ENCODE peak calls at places on chromosome 14, in five cellular contexts. Y, X, K, P and J are unnamed samples.

GRCh38 chr14:94175403-94176146 is 1.5 kb downstream of the PPP4R4 start:
- DNase-seq in Y (no peak), X (no peak), K (no peak), P (no peak), J (no peak)

GRCh38 chr14:41295734-41296133 is 310.9 kb upstream of the LRFN5 start:
- DNase-seq in Y (no peak), X (no peak), K (no peak), P (no peak), J (no peak)

GRCh38 chr14:67759916-67760315 is 56.5 kb downstream of the ZFYVE26 start:
- DNase-seq in Y (no peak), X (no peak), K (no peak), P (no peak), J (no peak)

GRCh38 chr14:100557658-100558057 is 29.6 kb downstream of the BEGAIN start:
- DNase-seq in Y (no peak), X (no peak), K (no peak), P (no peak), J (no peak)

GRCh38 chr14:30272848-30273563 is 286.0 kb upstream of the G2E3 start:
- DNase-seq in Y (no peak), X (no peak), K (no peak), P (peak; percentile 13), J (no peak)

GRCh38 chr14:59101441-59101840 is 87.0 kb upstream of the DAAM1 start:
- DNase-seq in Y (no peak), X (peak; percentile 57), K (no peak), P (no peak), J (no peak)

GRCh38 chr14:63964063-63964462 is 111.3 kb downstream of the SYNE2 start:
- DNase-seq in Y (no peak), X (no peak), K (no peak), P (no peak), J (no peak)

GRCh38 chr14:24298892-24299254 is 707 bp downstream of the DHRS1 start:
- DNase-seq in Y (no peak), X (peak; percentile 64), K (peak; percentile 13), P (no peak), J (no peak)

GRCh38 chr14:44846232-44846824 is 115.4 kb downstream of the KLHL28 start:
- DNase-seq in Y (peak; percentile 13), X (peak; percentile 48), K (peak; percentile 8), P (peak; percentile 64), J (no peak)

GRCh38 chr14:33363687-33364086 is 425.0 kb downstream of the NPAS3 start:
- DNase-seq in Y (no peak), X (peak; percentile 43), K (no peak), P (peak; percentile 37), J (no peak)

GRCh38 chr14:94685166-94685581 is 73.0 kb downstream of the SERPINA3 start:
- DNase-seq in Y (peak; percentile 12), X (no peak), K (no peak), P (no peak), J (no peak)

GRCh38 chr14:100534528-100535286 is 52.5 kb downstream of the BEGAIN start:
- DNase-seq in Y (peak; percentile 52), X (no peak), K (no peak), P (peak; percentile 55), J (peak; percentile 8)

GRCh38 chr14:62694075-62694474 is 351.2 kb downstream of the KCNH5 start:
- DNase-seq in Y (no peak), X (peak; percentile 5), K (no peak), P (no peak), J (no peak)

GRCh38 chr14:75277796-75278421 is 719 bp upstream of the FOS start:
- DNase-seq in Y (no peak), X (no peak), K (no peak), P (no peak), J (no peak)

GRCh38 chr14:55802986-55803431 is 223.0 kb downstream of the KTN1 start:
- DNase-seq in Y (no peak), X (no peak), K (no peak), P (no peak), J (no peak)

GRCh38 chr14:29681308-29681707 is 246.3 kb downstream of the PRKD1 start:
- DNase-seq in Y (no peak), X (no peak), K (no peak), P (no peak), J (no peak)

GRCh38 chr14:93536945-93537344 is 106.2 kb downstream of the UNC79 start:
- DNase-seq in Y (peak; percentile 43), X (no peak), K (no peak), P (peak; percentile 40), J (no peak)

GRCh38 chr14:87990687-87991086 is 2.3 kb downstream of the GALC start:
- DNase-seq in Y (no peak), X (no peak), K (no peak), P (no peak), J (no peak)

GRCh38 chr14:97584528-97584927 is 787.3 kb downstream of the VRK1 start:
- DNase-seq in Y (no peak), X (no peak), K (no peak), P (no peak), J (no peak)

GRCh38 chr14:80996049-80996901 is 40.9 kb downstream of the TSHR start:
- DNase-seq in Y (peak; percentile 50), X (peak; percentile 84), K (peak; percentile 79), P (peak; percentile 38), J (no peak)

GRCh38 chr14:74955229-74955999 is at the start of gene PGF:
- DNase-seq in Y (peak; percentile 93), X (peak; percentile 40), K (no peak), P (peak; percentile 84), J (no peak)

GRCh38 chr14:104477804-104478375 is 101.7 kb upstream of the C14orf180 start:
- DNase-seq in Y (no peak), X (no peak), K (no peak), P (no peak), J (no peak)

GRCh38 chr14:104477117-104477623 is 102.4 kb upstream of the C14orf180 start:
- DNase-seq in Y (no peak), X (no peak), K (no peak), P (no peak), J (no peak)

GRCh38 chr14:104476437-104476836 is 103.1 kb upstream of the C14orf180 start:
- DNase-seq in Y (no peak), X (no peak), K (no peak), P (no peak), J (no peak)

GRCh38 chr14:104479901-104480300 is 99.7 kb upstream of the C14orf180 start:
- DNase-seq in Y (no peak), X (no peak), K (no peak), P (no peak), J (no peak)

DNA sequence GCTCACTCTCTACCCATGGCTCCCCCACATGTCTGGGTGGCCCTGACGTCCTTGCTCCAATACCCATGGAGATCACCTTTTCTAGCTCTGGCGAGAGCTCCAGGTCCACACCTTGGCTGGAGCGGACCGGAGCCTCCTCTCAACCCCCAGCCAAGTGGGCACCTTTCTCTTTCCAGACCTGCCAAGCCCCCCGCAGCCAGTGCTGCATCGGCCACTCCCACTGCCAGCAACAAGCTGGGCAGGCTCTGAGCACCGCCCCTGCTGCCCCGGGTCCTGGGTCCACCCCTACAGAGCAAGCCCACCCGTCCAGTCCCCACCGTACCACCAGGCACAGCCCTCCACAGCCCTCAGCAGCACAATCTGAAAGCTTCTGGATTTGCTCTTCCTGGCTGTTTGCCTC is 98.2 kb upstream of the C14orf180 start:
- DNase-seq in Y (no peak), X (no peak), K (no peak), P (no peak), J (no peak)
- TF ChIP-seq CTCF in Y (no peak), X (no peak), K (no peak), P (no peak), J (no peak)

GRCh38 chr14:83300454-83301064 is 1766.9 kb upstream of the SEL1L start:
- DNase-seq in Y (peak; percentile 12), X (peak; percentile 23), K (no peak), P (peak; percentile 47), J (no peak)
- TF ChIP-seq CTCF in Y (peak; percentile 91), X (peak; percentile 94), K (peak; percentile 72), P (peak; percentile 91), J (no peak)

DNA sequence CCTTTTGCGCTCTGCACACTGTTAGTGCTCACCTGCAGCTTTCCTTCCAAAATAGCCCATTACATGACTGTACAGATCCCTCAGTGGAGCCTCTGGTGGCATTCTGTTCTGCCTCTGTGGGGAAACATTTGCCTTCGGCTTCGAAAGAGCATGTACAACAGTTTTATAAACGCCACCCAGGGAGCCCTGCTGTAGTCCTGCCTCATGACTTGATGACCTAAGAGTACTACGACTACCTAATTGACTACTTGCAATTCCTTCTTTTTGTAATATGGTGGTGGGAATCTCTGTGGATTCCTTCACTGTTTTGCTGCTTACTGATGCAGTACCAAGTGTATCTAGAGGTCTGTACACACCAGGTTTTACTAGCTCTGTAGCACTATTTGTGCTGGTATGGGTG is 120.7 kb downstream of the RALGAPA1 start:
- DNase-seq in Y (no peak), X (no peak), K (no peak), P (no peak), J (no peak)
- TF ChIP-seq CTCF in Y (no peak), X (no peak), K (no peak), P (no peak), J (no peak)

DNA sequence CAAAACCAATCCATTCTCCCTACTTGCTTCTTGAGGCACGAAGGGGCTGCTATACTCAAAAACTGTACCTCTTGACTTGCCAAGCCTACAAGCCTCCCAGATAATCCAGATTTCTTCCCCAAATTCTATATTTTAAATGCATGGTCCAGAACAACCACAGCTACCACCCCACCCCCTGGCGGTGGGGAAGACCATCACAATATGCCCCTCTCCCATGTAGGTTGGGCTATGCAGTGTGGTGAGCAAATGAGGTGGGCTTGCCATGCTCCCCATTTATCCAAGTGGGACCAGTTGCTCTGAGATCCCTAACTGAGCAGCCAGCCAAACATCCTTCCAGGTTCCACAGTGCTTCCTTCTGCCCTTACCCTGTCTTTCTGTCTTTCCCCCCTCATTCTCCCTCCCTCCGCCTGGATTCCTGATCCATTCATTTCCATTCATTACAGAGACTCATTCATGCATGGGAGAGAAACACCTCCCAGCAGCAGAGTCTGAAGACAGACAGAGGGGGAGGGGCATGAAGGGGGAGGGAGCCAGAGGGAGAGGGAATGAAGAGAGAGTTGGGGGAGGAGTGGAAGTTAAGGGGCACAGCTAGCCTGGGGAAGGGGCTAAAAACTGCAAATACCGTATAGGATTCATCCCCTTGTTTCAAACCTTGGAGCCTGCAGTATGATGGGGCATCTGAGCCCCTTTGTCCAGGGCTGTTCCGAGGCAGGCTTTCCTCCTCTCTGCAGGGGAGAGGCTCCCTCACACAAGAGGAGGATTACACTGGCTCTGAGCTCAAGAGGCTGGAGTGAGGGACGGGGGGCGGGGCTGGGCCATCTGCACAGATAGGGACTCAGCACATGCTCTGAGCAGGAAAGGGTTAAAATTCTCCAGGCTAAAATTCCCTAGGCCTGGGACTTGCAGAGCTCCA is 4.4 kb downstream of the ZNF219 start:
- DNase-seq in Y (peak; percentile 71), X (no peak), K (no peak), P (peak; percentile 75), J (no peak)
- TF ChIP-seq CTCF in Y (no peak), X (peak; percentile 39), K (no peak), P (peak; percentile 43), J (no peak)

DNA sequence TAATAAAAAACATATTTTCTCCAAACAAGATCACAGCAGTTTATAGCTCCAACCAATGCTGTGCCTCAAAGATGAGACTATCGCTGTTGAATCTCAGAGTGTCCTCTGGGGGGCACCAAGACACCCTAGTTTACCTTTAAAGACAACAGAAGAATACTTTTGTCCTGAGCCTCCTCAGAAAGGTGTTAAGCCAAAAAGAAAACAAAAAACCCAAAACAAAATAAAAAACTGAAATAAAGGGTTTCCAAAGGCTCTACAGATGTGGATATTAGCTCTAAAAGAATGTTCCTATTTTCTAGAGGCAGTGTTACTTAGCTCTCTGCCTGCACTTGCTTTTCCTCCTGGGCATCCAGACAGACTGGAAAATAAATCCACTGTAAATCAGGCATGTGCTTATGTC is 86.9 kb upstream of the TTC7B start:
- DNase-seq in Y (peak; percentile 69), X (peak; percentile 55), K (peak; percentile 8), P (peak; percentile 68), J (no peak)
- TF ChIP-seq CTCF in Y (peak; percentile 84), X (peak; percentile 83), K (peak; percentile 70), P (peak; percentile 71), J (peak; percentile 37)

GRCh38 chr14:21066882-21067502 is 3.1 kb upstream of the ARHGEF40 start:
- DNase-seq in Y (no peak), X (no peak), K (no peak), P (no peak), J (no peak)
- TF ChIP-seq CTCF in Y (peak; percentile 33), X (peak; percentile 33), K (peak; percentile 37), P (peak; percentile 27), J (no peak)